ENCODE peak calls at places on chromosomes 6 and 20, in nine cellular contexts. B is hepatocyte, V is GM23338, I is HCT116, J is PC-3, A is neural progenitor cell, G is OCI-LY7, O is GM23248, M is SK-N-SH. K is an unnamed sample. For H3K4me1, the result is how much of the 10 kb centered on the place peaks cover.

GRCh38 chr6:109513571-109514071 is 30.6 kb upstream of the ZBTB24 start:
- DNase-seq in O (peak), A (peak), J (peak), I (no peak), V (peak), B (no peak), M (no peak), G (no peak), K (no peak)

GRCh38 chr6:126367849-126368248 is 27.9 kb downstream of the CENPW start:
- DNase-seq in A (no peak), M (no peak), O (no peak), B (no peak), I (no peak), V (no peak), G (no peak), J (no peak), K (no peak)

GRCh38 chr6:113763883-113764282 is 93.3 kb upstream of the MARCKS start:
- DNase-seq in J (peak), M (no peak), B (peak), V (no peak), A (no peak), I (peak), O (peak), G (no peak), K (no peak)

GRCh38 chr20:8330785-8331699 is 199.0 kb downstream of the PLCB1 start:
- DNase-seq in O (no peak), B (no peak), V (no peak), A (no peak), J (no peak), I (no peak), G (no peak), M (no peak), K (no peak)

GRCh38 chr20:21513181-21513663 is 642 bp downstream of the NKX2-2 start:
- DNase-seq in M (peak), G (no peak), J (no peak), V (peak), O (peak), A (peak), I (no peak), B (no peak), K (no peak)

GRCh38 chr6:15864033-15864707 is 201.3 kb upstream of the DTNBP1 start:
- DNase-seq in G (no peak), J (no peak), A (no peak), M (no peak), B (no peak), V (no peak), O (peak), I (no peak), K (no peak)

GRCh38 chr6:83893024-83893423 is 33.5 kb downstream of the CYB5R4 start:
- DNase-seq in B (no peak), J (no peak), V (no peak), A (no peak), I (no peak), O (no peak), G (no peak), M (no peak), K (no peak)

GRCh38 chr6:66599541-66599940 is 892.5 kb upstream of the EYS start:
- DNase-seq in G (no peak), J (peak), B (no peak), A (no peak), V (no peak), M (no peak), O (no peak), I (no peak), K (no peak)

GRCh38 chr20:986733-987355 is 15.3 kb downstream of the RSPO4 start:
- DNase-seq in A (no peak), J (peak), B (no peak), G (no peak), M (no peak), V (no peak), I (peak), O (peak), K (no peak)

GRCh38 chr6:71619836-71620235 is 266.5 kb upstream of the RIMS1 start:
- DNase-seq in I (no peak), G (no peak), J (no peak), B (no peak), V (no peak), O (peak), M (no peak), A (no peak), K (no peak)

GRCh38 chr6:70651326-70651905 is 16.3 kb upstream of the SMAP1 start:
- DNase-seq in M (no peak), J (peak), O (no peak), G (no peak), I (no peak), B (no peak), A (no peak), V (no peak), K (peak)

DNA sequence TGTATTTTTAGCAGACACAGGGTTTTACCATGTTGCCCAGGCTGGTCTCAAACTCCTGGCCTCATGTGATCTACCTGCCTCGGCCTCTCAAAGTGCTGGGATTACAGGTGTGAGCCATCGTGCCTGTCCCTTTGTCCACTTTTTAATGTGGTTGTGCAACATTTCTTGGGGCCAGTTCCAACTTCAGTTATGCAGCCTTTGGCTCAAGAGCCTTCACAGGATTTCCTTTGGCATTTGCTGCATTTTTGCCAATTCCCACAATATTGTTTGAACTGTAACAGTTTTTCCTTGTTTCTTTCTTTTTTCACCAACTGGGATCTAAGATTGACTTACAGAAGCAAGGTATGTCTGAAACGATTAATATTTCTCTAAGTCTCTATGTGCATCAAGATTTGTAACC is 63.6 kb downstream of the EDN1 start:
- DNase-seq in O (peak), A (no peak), J (no peak), B (no peak), I (no peak), V (no peak), G (no peak), M (no peak), K (no peak)
- H3K27ac ChIP-seq in O (no peak), A (no peak), J (no peak), B (peak), I (no peak), V (no peak), G (no peak), M (no peak), K (no peak)

GRCh38 chr6:18362058-18362561 is 25.0 kb upstream of the RNF144B start:
- DNase-seq in O (peak), M (no peak), J (peak), B (no peak), V (no peak), G (peak), I (no peak), A (no peak), K (no peak)
- H3K4me1 ChIP-seq in O (under half), M (under half), J (under half), B (under half), V (under half), G (half or more), I (under half), A (under half), K (under half)

DNA sequence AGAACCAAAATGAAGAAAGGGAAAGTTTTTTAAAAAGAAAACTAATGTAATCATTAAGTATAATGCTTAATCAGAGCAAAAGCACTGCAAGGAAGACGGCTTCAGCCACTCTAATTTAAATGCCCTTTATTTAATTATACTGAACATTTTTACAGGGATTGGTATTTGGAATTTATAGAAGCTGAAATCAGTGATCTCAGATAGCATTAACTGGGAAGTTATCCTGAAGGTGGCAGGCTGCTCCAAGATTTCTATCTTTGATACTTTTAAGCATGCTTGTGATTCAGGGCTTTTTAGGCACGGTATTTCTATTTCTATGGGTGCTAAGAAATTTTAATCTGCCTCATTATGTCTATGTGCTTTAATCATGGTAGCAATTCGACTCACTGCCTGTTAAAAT is 1.3 kb upstream of the NDUFAF4 start:
- DNase-seq in V (peak), I (peak), M (peak), B (peak), J (peak), A (peak), G (peak), O (peak), K (peak)
- TF ChIP-seq EZH2phosphoT487 in V (no peak), I (no peak), M (no peak), B (no peak), J (no peak), A (no peak), G (no peak), O (no peak), K (no peak)

GRCh38 chr6:63349401-63349800 is 29.6 kb upstream of the LGSN start:
- DNase-seq in I (no peak), J (no peak), G (no peak), A (no peak), O (no peak), V (no peak), B (no peak), M (no peak), K (no peak)

GRCh38 chr6:63353282-63353630 is 33.5 kb upstream of the LGSN start:
- DNase-seq in M (no peak), V (no peak), A (no peak), B (no peak), J (no peak), I (no peak), O (no peak), G (no peak), K (no peak)

GRCh38 chr6:63355632-63356031 is 35.8 kb upstream of the LGSN start:
- DNase-seq in A (no peak), G (no peak), I (no peak), M (no peak), J (no peak), B (no peak), V (no peak), O (no peak), K (no peak)

GRCh38 chr6:63351995-63352586 is 32.3 kb upstream of the LGSN start:
- DNase-seq in A (no peak), I (peak), O (peak), B (peak), V (peak), M (no peak), J (peak), G (peak), K (peak)

DNA sequence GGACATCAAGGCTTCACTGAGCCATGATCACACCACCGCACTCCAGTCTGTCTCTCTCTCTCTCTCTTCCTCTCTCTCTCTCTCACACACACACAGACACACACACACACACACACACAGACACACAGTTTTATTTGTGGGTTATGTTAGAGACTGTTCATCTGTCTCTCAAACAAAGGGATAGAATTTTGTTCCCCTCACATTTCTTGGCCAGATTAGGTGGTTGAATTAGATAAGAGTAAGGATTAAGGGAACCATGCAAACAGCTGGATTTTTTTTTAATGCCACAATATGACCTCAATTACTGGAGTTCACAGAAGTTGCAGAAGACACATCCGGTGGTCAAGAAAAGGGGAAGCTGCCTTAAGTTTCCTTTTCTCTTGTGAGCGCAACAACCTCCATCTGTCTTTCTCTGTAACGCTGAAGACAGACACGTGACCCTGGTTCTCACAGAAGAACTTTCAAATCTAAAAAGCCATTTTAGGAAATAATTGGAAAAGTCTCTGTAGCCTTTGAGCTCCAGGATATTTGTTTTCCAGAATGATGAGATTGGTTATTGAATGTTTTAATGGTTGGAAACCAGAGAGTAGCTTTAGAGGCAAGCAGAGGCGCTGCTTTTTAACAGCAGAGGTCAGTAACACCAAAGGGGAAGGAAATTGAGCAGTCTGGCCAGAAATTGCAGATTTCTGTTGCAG is 33.0 kb upstream of the LGSN start:
- DNase-seq in V (peak), O (peak), J (peak), M (peak), B (peak), G (peak), A (peak), I (peak), K (peak)
- H3K27ac ChIP-seq in V (no peak), O (no peak), J (no peak), M (no peak), B (peak), G (peak), A (no peak), I (no peak), K (no peak)

DNA sequence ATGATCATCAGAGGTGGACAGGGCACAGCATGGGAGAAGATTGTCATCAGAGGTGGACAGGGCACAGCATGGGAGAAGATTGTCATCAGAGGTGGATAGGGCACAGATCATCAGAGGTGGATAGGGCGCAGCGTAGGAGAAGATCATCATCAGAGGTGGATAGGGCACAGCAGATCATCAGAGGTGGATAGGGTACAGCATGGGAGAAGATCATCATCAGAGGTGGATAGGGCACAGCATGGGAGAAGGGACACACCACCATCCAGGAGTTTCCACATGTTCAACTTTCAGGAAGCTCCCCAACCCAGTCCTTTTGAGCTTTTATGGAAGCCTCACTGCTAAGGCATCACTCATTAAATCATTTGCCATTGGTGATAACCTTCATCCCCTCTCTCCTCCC is 104.1 kb downstream of the MAP7 start:
- DNase-seq in I (no peak), J (no peak), G (no peak), V (no peak), O (no peak), B (no peak), M (no peak), A (no peak), K (no peak)
- H3K4me1 ChIP-seq in I (under half), J (under half), G (under half), V (under half), O (under half), B (under half), M (under half), A (under half), K (under half)

GRCh38 chr6:11595903-11596302 is 58.4 kb downstream of the TMEM170B start:
- DNase-seq in V (peak), B (no peak), M (peak), J (peak), G (peak), A (peak), O (no peak), I (no peak), K (no peak)
- TF ChIP-seq EZH2phosphoT487 in V (no peak), B (no peak), M (no peak), J (no peak), G (no peak), A (no peak), O (no peak), I (no peak), K (no peak)

GRCh38 chr6:53530346-53530745 is 14.6 kb downstream of the GCLC start:
- DNase-seq in A (peak), G (no peak), J (no peak), I (no peak), O (peak), V (peak), B (peak), M (no peak), K (no peak)
- H3K27ac ChIP-seq in A (peak), G (no peak), J (no peak), I (no peak), O (no peak), V (peak), B (no peak), M (no peak), K (no peak)

GRCh38 chr20:9884666-9885065 is 45.8 kb upstream of the PAK5 start:
- DNase-seq in V (peak), A (no peak), B (no peak), O (peak), G (no peak), J (peak), I (no peak), M (no peak), K (no peak)
- H3K4me1 ChIP-seq in V (under half), A (under half), B (under half), O (under half), G (under half), J (under half), I (under half), M (under half), K (under half)